ENCODE peak calls at places on chromosomes 12 and 14, in four cellular contexts. D is H1, L is HepG2, N is A673. A is an unnamed sample.

GRCh38 chr12:108306506-108306905 is 32.6 kb downstream of the CMKLR1 start:
- DNase-seq in D (no peak), N (no peak), L (no peak), A (no peak)

GRCh38 chr14:64421166-64421565 is 33.0 kb downstream of the MTHFD1 start:
- DNase-seq in L (no peak), D (no peak), N (peak; percentile 45), A (peak; percentile 62)

GRCh38 chr12:49055978-49056754 is 4.4 kb downstream of the KMT2D start:
- DNase-seq in L (peak; percentile 62), D (no peak), N (peak; percentile 83), A (peak; percentile 68)

GRCh38 chr12:46409974-46410373 is 37.4 kb upstream of the SLC38A2 start:
- DNase-seq in L (no peak), N (no peak), D (no peak), A (no peak)

GRCh38 chr12:115182239-115182638 is 498.3 kb upstream of the TBX3 start:
- DNase-seq in D (no peak), L (no peak), N (no peak), A (no peak)

GRCh38 chr14:99159341-99160340 is 112.4 kb downstream of the BCL11B start:
- DNase-seq in N (no peak), L (no peak), D (peak; percentile 43), A (no peak)

GRCh38 chr14:23380197-23381016 is 3.6 kb downstream of the CMTM5 start:
- DNase-seq in D (no peak), N (no peak), L (no peak), A (no peak)

GRCh38 chr12:112252184-112252583 is 126.8 kb downstream of the TRAFD1 start:
- DNase-seq in L (no peak), D (no peak), N (no peak), A (peak; percentile 53)

GRCh38 chr12:101021911-101022388 is 188.1 kb downstream of the SLC5A8 start:
- DNase-seq in D (no peak), L (peak; percentile 5), N (peak; percentile 59), A (peak; percentile 97)

GRCh38 chr12:47282206-47282605 is 202.4 kb upstream of the AMIGO2 start:
- DNase-seq in D (no peak), L (no peak), N (no peak), A (peak; percentile 90)

GRCh38 chr12:108668532-108668931 is 34.8 kb upstream of the SELPLG start:
- DNase-seq in L (no peak), N (no peak), D (no peak), A (no peak)

GRCh38 chr12:100539209-100539608 is 34.3 kb upstream of the GAS2L3 start:
- DNase-seq in D (peak; percentile 61), N (peak; percentile 64), L (no peak), A (peak; percentile 41)

GRCh38 chr12:54463034-54463433 is 10.4 kb downstream of the GTSF1 start:
- DNase-seq in N (no peak), D (no peak), L (no peak), A (peak; percentile 68)

GRCh38 chr12:88063375-88063774 is 34.2 kb upstream of the C12orf50 start:
- DNase-seq in N (peak; percentile 58), D (no peak), L (no peak), A (peak; percentile 26)

GRCh38 chr12:109764776-109765492 is 51.3 kb downstream of the FAM222A start:
- DNase-seq in D (peak; percentile 37), N (no peak), L (no peak), A (no peak)

GRCh38 chr12:50986961-50987737 is 34.8 kb downstream of the HIGD1C start:
- DNase-seq in D (no peak), N (peak; percentile 53), L (peak; percentile 46), A (peak; percentile 81)

GRCh38 chr12:6724409-6724797 is 557 bp downstream of the COPS7A start:
- DNase-seq in L (peak; percentile 20), D (no peak), N (no peak), A (no peak)

GRCh38 chr12:52515319-52515646 is 4.9 kb downstream of the KRT5 start:
- DNase-seq in L (no peak), N (no peak), D (no peak), A (no peak)

DNA sequence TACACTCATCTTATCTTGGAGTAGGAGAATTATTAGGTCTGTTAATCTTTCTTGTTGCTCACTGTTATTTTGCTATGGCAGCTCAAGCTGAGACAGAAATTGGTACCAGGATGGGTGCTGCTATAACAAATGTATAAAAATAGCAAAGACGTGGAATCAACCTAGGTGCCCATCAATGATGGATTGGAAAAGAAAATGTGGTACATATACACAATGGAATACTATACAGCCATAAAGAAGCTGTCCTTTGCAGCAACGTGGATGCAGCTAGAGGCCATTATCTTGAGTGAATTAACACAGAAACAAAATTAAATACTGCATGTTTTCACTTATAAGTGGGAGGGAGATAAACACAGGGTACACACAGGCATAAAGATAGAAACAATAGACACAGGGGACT is 14.8 kb upstream of the LTA4H start:
- DNase-seq in D (no peak), L (no peak), N (no peak), A (no peak)
- H3K4me1 ChIP-seq in D (no peaks in the 10 kb centered on the region), L (peaks cover 34% of the 10 kb centered on the region), N (no peaks in the 10 kb centered on the region), A (peaks cover 3% of the 10 kb centered on the region)

GRCh38 chr14:103090481-103091020 is 4.0 kb upstream of the EXOC3L4 start:
- DNase-seq in D (no peak), N (no peak), L (no peak), A (no peak)

GRCh38 chr14:103089386-103090335 is 4.9 kb upstream of the EXOC3L4 start:
- DNase-seq in N (no peak), L (no peak), D (no peak), A (no peak)

GRCh38 chr14:103091883-103092222 is 2.7 kb upstream of the EXOC3L4 start:
- DNase-seq in L (no peak), D (no peak), N (no peak), A (no peak)

GRCh38 chr14:103088921-103089320 is 4.9 kb downstream of the LBHD2 start:
- DNase-seq in L (no peak), N (no peak), D (no peak), A (no peak)

DNA sequence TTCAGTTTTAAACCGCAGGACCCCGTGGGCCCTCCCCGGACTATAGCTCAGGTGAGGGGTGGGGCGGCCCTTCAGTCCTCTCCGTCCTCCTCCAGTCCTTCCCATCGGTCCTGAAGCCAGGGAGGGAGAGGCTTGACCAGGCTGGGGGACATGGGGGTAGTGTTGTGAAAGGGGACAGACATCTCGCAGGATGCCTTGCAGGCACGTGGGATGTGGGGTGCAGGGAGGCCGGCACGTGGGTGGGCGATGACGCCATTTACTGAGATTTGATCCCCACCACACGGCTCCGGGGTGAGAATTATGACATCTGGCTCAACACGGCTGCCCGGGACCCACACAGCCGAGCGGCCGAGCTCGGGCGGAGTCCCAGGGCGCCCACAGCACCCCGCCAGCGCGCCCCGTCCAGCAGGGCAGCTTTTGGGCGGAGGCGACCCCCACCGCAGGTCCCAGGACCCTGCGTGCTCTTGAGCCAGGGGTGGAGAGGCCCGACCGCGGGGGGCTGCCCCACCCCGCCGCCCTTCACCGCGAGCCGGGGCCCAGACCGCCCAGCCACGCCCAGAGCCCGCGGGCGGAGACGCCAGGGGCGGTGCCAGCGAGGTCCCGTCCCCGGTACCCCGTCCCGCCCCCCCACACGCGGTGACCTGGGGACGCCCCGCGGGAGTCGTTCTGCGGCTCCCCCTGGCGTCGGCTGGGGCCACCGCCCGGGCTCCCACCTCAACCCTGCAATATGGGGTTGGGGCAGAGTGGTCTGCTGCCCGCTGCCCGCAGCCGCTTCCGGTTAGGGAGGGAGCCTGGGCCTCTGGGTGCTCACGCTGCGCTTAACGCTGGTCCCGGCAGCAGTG is 3.3 kb upstream of the EXOC3L4 start:
- DNase-seq in N (peak; percentile 67), D (peak; percentile 76), L (no peak), A (peak; percentile 19)
- TF ChIP-seq CTCF in N (peak; percentile 57), D (no peak), L (peak; percentile 66), A (peak; percentile 19)

DNA sequence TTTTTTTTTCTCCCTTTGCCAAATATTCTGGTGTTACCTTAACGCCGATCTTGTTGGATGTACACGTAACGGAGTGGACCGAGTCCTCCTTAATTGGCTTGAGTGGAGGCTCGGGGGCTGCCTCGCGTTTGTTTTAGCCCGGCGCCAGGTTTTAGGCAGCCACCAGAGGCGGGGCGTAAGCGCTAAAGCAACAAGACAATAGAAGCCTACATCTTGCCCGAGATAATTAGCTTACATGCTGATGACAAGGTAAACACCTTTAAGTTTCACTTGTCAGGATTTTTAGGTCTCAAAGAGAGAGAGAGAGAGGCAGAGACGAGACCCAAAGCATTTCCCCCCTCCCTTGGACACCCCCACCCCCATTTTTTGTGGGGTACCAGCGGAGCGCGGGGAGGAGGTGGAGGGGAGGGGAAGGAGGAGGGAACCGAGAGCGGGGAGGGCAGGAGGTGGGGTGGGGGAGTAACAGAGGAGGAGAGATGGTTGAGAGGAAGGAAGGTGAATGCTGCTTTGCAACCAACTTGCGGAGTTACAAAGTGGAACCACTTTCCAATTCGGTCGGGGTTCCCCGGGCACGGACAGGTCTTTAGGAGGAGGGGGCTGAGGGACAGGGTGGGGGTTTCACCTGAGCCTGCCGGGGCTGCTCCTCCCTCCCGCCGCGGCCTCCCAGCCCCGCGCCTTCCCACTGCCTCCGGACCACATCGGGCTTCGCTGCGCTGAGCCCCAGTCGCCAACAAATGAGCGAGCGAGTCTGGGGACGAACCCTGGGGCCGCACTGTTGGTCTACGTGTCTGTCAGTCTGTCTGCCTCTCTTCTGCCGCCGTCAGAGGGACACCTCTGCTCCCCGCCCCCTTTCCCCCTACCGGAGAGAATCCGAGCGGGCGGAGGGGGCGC is at the start of gene NKX2-1:
- DNase-seq in L (no peak), D (peak; percentile 82), N (no peak), A (peak; percentile 58)
- TF ChIP-seq EZH2 in L (no peak), D (no peak), N (no peak), A (no peak)

GRCh38 chr12:132130690-132131089 is 13.4 kb downstream of the DDX51 start:
- DNase-seq in L (no peak), N (no peak), D (no peak), A (no peak)
- H3K4me1 ChIP-seq in L (no peaks in the 10 kb centered on the region), N (no peaks in the 10 kb centered on the region), D (no peaks in the 10 kb centered on the region), A (no peaks in the 10 kb centered on the region)

DNA sequence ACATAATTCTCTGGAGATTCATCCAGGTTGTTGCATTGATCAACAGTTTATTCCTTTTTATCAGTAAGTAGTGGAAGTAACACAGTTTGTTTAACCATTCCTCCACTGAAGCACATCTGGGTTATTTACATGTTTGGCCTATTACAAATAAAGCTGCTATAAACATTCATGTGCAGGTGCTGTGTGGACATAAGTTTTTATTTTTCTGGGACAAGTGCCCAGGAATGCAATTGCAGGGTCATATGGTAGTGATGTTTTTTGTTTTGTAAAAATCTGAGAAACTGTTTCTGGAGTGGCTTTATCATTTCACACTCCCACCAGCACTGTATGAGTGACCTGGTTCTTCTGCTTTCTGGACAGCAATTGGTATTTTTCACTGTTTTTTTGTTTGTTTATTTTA is 505.4 kb downstream of the CCER1 start:
- DNase-seq in L (no peak), D (no peak), N (no peak), A (no peak)
- TF ChIP-seq CTCF in L (no peak), D (no peak), N (no peak), A (no peak)

A was measured in fibroblast of lung.